ENCODE peak calls at places on chromosomes 5 and 9, in ten cellular contexts. O is activated CD8-positive, alpha-beta T cell treated with anti-CD3 and anti-CD28 coated beads for 36 hours; D is lower leg skin; R is IMR-90; N is PC-9; E is endothelial cell; F is PC-3; S is RWPE1; W is H9; P is hepatocyte. J is an unnamed sample.

GRCh38 chr5:114402206-114402605 is 40.3 kb downstream of the KCNN2 start:
- DNase-seq in O (no peak), D (no peak), R (no peak), N (no peak), E (no peak), F (no peak), S (no peak), W (no peak), P (no peak), J (no peak)

GRCh38 chr9:111036946-111037743 is 1.1 kb downstream of the LPAR1 start:
- DNase-seq in O (no peak), D (no peak), R (peak; percentile 37), N (no peak), E (no peak), F (peak; percentile 29), S (peak; percentile 41), W (no peak), P (peak; percentile 53), J (no peak)

GRCh38 chr9:72597181-72597517 is 75.7 kb downstream of the TMC1 start:
- DNase-seq in O (no peak), D (no peak), R (no peak), N (no peak), E (no peak), F (no peak), S (no peak), W (peak; percentile 34), P (no peak), J (no peak)

GRCh38 chr9:68530618-68531017 is 10.1 kb downstream of the TMEM252 start:
- DNase-seq in O (no peak), D (no peak), R (peak; percentile 19), N (peak; percentile 50), E (peak; percentile 36), F (no peak), S (no peak), W (peak; percentile 67), P (peak; percentile 77), J (no peak)

GRCh38 chr5:130529111-130529510 is 624.8 kb downstream of the CHSY3 start:
- DNase-seq in O (no peak), D (no peak), R (no peak), N (no peak), E (no peak), F (no peak), S (no peak), W (no peak), P (no peak), J (no peak)

GRCh38 chr5:411728-412127 is 31.2 kb upstream of the EXOC3 start:
- DNase-seq in O (peak; percentile 71), D (no peak), R (no peak), N (no peak), E (no peak), F (no peak), S (no peak), W (no peak), P (no peak), J (peak; percentile 0)

GRCh38 chr9:129609486-129610192 is 11.3 kb downstream of the C9orf50 start:
- DNase-seq in O (peak; percentile 71), D (no peak), R (no peak), N (no peak), E (no peak), F (no peak), S (no peak), W (no peak), P (peak; percentile 55), J (no peak)

GRCh38 chr5:33985447-33985846 is 954 bp upstream of the SLC45A2 start:
- DNase-seq in O (no peak), D (no peak), R (no peak), N (no peak), E (no peak), F (no peak), S (no peak), W (no peak), P (no peak), J (no peak)

GRCh38 chr9:34380511-34381315 is 4.0 kb upstream of the MYORG start:
- DNase-seq in O (peak; percentile 82), D (peak; percentile 94), R (peak; percentile 62), N (no peak), E (peak; percentile 71), F (peak; percentile 52), S (peak; percentile 91), W (peak; percentile 92), P (peak; percentile 93), J (peak; percentile 69)

GRCh38 chr9:97307091-97307490 is 368 bp upstream of the CCDC180 start:
- DNase-seq in O (peak; percentile 49), D (no peak), R (peak; percentile 57), N (peak; percentile 49), E (peak; percentile 75), F (no peak), S (peak; percentile 54), W (peak; percentile 97), P (peak; percentile 87), J (no peak)

GRCh38 chr5:108681079-108681921 is 66.4 kb upstream of the FER start:
- DNase-seq in O (peak; percentile 31), D (no peak), R (peak; percentile 78), N (peak; percentile 47), E (peak; percentile 50), F (peak; percentile 70), S (peak; percentile 73), W (no peak), P (peak; percentile 72), J (no peak)

DNA sequence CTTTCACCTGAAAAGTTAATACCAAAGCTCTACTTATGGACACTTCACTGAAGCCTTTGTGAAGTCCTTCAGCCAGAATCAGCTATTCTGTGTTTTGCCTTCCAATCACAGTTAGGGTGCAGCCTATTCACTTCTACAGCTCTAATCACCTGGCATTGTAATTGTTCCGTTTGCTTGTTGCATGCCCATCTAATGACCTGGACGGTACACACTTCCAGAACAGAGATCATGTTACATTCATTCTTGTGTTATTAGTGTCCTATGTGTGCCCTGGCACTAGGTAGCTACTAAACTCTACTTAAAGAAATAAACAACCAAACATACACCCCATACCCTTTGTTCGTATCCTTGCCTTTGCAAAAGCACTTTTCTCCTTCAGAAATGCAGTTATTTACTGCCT is 1162.9 kb upstream of the WWC1 start:
- DNase-seq in O (no peak), D (no peak), R (no peak), N (no peak), E (no peak), F (no peak), S (peak; percentile 47), W (no peak), P (no peak), J (no peak)
- TF ChIP-seq CTCF in O (no peak), D (no peak), R (no peak), N (no peak), E (no peak), F (no peak), S (no peak), W (no peak), P (no peak), J (no peak)

DNA sequence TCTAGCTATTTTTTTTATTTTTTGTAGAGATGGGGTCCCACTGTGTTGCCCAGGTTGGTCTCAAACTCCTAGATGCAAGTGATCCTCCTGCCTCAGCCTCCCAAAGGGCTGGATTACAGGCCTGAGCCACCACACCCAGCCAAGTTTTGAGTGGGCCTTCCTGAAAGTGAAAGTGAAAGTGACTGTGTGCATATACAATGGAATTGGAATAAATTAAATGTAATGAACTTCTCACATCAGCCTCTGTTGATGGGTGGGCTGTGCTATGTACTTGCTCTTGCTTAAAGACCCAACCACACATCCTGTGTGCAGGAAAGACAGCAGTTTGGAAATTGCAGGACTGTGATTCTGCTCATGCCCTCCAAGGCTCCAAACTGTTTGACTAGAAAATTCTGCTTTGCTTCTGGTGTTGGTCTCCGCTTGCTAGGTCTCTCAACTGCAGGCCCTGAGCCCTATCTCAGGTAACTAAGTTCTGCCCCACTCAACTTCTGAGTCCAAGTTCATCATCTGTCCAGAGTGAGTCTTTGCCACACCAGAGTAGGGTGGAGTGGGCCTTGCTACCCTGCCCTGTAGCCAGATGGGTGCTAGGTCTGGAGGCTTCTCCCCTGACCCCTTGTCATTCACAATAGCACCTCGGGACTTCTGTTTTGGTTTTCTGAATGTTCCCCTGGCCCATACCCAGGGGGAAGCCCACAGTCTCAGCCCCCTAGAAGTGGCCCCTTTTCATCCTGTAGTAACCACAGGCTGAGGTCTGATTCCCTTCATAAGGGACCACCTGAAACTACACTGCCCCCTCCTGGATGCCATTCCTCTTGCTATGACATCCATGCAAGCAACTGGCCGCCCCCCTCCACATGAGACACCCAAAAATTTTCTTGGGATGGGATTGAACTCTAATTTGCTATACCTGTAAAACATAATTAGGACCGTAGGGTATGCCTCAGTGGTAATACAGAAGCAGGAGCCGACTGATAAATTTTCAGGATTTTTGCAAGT is 36.5 kb upstream of the RAD23B start:
- DNase-seq in O (peak; percentile 33), D (no peak), R (peak; percentile 13), N (no peak), E (peak; percentile 33), F (no peak), S (no peak), W (peak; percentile 69), P (no peak), J (no peak)
- TF ChIP-seq CTCF in O (no peak), D (no peak), R (no peak), N (peak; percentile 19), E (peak; percentile 28), F (peak; percentile 39), S (no peak), W (peak; percentile 60), P (no peak), J (no peak)

GRCh38 chr9:93820667-93821306 is 134.4 kb downstream of the BARX1 start:
- DNase-seq in O (no peak), D (peak; percentile 67), R (no peak), N (no peak), E (no peak), F (peak; percentile 7), S (no peak), W (peak; percentile 63), P (no peak), J (no peak)
- TF ChIP-seq CTCF in O (no peak), D (no peak), R (no peak), N (no peak), E (no peak), F (peak; percentile 26), S (no peak), W (peak; percentile 59), P (peak; percentile 6), J (no peak)

GRCh38 chr5:150138551-150139265 is 16.9 kb downstream of the PDGFRB start:
- DNase-seq in O (no peak), D (no peak), R (peak; percentile 96), N (no peak), E (peak; percentile 67), F (no peak), S (no peak), W (peak; percentile 75), P (peak; percentile 84), J (no peak)

GRCh38 chr5:150139334-150139733 is 16.3 kb downstream of the PDGFRB start:
- DNase-seq in O (no peak), D (no peak), R (peak; percentile 92), N (no peak), E (no peak), F (no peak), S (no peak), W (no peak), P (no peak), J (no peak)

GRCh38 chr5:150142189-150142788 is 13.4 kb downstream of the PDGFRB start:
- DNase-seq in O (no peak), D (no peak), R (peak; percentile 22), N (no peak), E (no peak), F (no peak), S (no peak), W (no peak), P (no peak), J (no peak)

GRCh38 chr5:150141544-150142188 is 14.0 kb downstream of the PDGFRB start:
- DNase-seq in O (no peak), D (no peak), R (peak; percentile 93), N (no peak), E (no peak), F (no peak), S (no peak), W (peak; percentile 61), P (no peak), J (no peak)

GRCh38 chr5:150140830-150141229 is 14.8 kb downstream of the PDGFRB start:
- DNase-seq in O (no peak), D (no peak), R (peak; percentile 100), N (no peak), E (no peak), F (no peak), S (no peak), W (no peak), P (peak; percentile 58), J (no peak)
- TF ChIP-seq CTCF in O (no peak), D (no peak), R (no peak), N (no peak), E (no peak), F (no peak), S (no peak), W (no peak), P (no peak), J (no peak)

J was measured in activated B cell treated with CpG ODN at 0.5 μM for 24 hours.